ENCODE peak calls at places on chromosome 3, in five cellular contexts. One of them, this sample, is unnamed. For H3K4me1 and H3K79me2, the result is how much of the 10 kb centered on the place peaks cover.

GRCh38 chr3:179464296-179465092 is 13.2 kb upstream of the GNB4 start:
- DNase-seq in SK-N-SH: no peak
- DNase-seq in GM23248: no peak
- DNase-seq in GM23338: peak
- DNase-seq in neural progenitor cell: peak
- DNase-seq in this sample: no peak

GRCh38 chr3:48446425-48447193 is at the start of gene ATRIP:
- DNase-seq in GM23248: peak
- DNase-seq in SK-N-SH: peak
- DNase-seq in GM23338: peak
- DNase-seq in neural progenitor cell: peak
- DNase-seq in this sample: peak

GRCh38 chr3:1275495-1275894 is 182.7 kb downstream of the CNTN6 start:
- DNase-seq in GM23248: peak
- DNase-seq in SK-N-SH: no peak
- DNase-seq in neural progenitor cell: peak
- DNase-seq in GM23338: peak
- DNase-seq in this sample: no peak

GRCh38 chr3:101065962-101066361 is 72.7 kb upstream of the ABI3BP start:
- DNase-seq in GM23248: peak
- DNase-seq in SK-N-SH: no peak
- DNase-seq in GM23338: no peak
- DNase-seq in neural progenitor cell: no peak
- DNase-seq in this sample: peak

GRCh38 chr3:193681631-193682030 is 88.6 kb downstream of the OPA1 start:
- DNase-seq in SK-N-SH: no peak
- DNase-seq in GM23248: no peak
- DNase-seq in neural progenitor cell: no peak
- DNase-seq in GM23338: no peak
- DNase-seq in this sample: no peak

GRCh38 chr3:4666078-4666477 is 172.9 kb downstream of the ITPR1 start:
- DNase-seq in GM23248: no peak
- DNase-seq in SK-N-SH: no peak
- DNase-seq in neural progenitor cell: no peak
- DNase-seq in GM23338: no peak
- DNase-seq in this sample: no peak

GRCh38 chr3:184085389-184085852 is 11.4 kb upstream of the HTR3E start:
- DNase-seq in neural progenitor cell: no peak
- DNase-seq in GM23248: no peak
- DNase-seq in GM23338: no peak
- DNase-seq in SK-N-SH: no peak
- DNase-seq in this sample: peak

GRCh38 chr3:185070491-185071335 is 82.1 kb downstream of the C3orf70 start:
- DNase-seq in GM23248: peak
- DNase-seq in neural progenitor cell: peak
- DNase-seq in GM23338: peak
- DNase-seq in SK-N-SH: peak
- DNase-seq in this sample: peak

GRCh38 chr3:14332392-14332791 is 70.0 kb upstream of the SLC6A6 start:
- DNase-seq in SK-N-SH: no peak
- DNase-seq in GM23338: no peak
- DNase-seq in GM23248: no peak
- DNase-seq in neural progenitor cell: no peak
- DNase-seq in this sample: no peak

GRCh38 chr3:133944641-133945441 is 49.2 kb upstream of the RAB6B start:
- DNase-seq in SK-N-SH: peak
- DNase-seq in GM23248: peak
- DNase-seq in GM23338: no peak
- DNase-seq in neural progenitor cell: no peak
- DNase-seq in this sample: peak

GRCh38 chr3:3309836-3310235 is 130.3 kb upstream of the CRBN start:
- DNase-seq in SK-N-SH: no peak
- DNase-seq in GM23338: no peak
- DNase-seq in neural progenitor cell: peak
- DNase-seq in GM23248: no peak
- DNase-seq in this sample: no peak

GRCh38 chr3:73148653-73149052 is 87.2 kb downstream of the EBLN2 start:
- DNase-seq in SK-N-SH: no peak
- DNase-seq in GM23338: no peak
- DNase-seq in neural progenitor cell: no peak
- DNase-seq in GM23248: peak
- DNase-seq in this sample: no peak

GRCh38 chr3:196222876-196223595 is 6.7 kb downstream of the SLC51A start:
- DNase-seq in neural progenitor cell: no peak
- DNase-seq in SK-N-SH: no peak
- DNase-seq in GM23338: no peak
- DNase-seq in GM23248: no peak
- DNase-seq in this sample: no peak

GRCh38 chr3:111143-112069 is 85.2 kb upstream of the CHL1 start:
- DNase-seq in neural progenitor cell: no peak
- DNase-seq in GM23248: no peak
- DNase-seq in SK-N-SH: no peak
- DNase-seq in GM23338: no peak
- DNase-seq in this sample: no peak

GRCh38 chr3:15436246-15436645 is 8.8 kb downstream of the EAF1 start:
- DNase-seq in GM23248: no peak
- DNase-seq in GM23338: no peak
- DNase-seq in SK-N-SH: no peak
- DNase-seq in neural progenitor cell: no peak
- DNase-seq in this sample: no peak

GRCh38 chr3:39106281-39107055 is 959 bp downstream of the GORASP1 start:
- DNase-seq in GM23248: peak
- DNase-seq in GM23338: peak
- DNase-seq in neural progenitor cell: peak
- DNase-seq in SK-N-SH: peak
- DNase-seq in this sample: peak

DNA sequence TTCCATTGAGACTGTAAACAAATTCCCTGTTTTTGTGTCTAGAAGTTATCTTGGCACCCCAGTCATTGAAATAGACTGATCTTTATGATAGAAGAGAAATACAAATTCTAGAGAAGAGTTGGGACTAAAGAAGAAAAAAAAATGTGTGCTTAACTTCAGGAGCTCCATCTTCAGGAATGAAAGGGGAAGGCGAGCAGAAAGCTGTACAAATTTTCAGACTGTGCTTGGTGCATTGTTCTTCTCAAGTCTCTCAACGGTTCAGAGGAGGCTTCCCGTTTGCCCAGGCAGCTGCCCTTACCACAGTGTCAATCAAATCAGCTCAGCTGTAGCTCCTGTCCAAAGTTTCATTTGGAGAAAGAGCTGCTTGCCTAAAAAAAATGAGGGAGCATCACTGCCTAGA is 41.7 kb downstream of the OXSM start:
- DNase-seq in neural progenitor cell: peak
- DNase-seq in SK-N-SH: peak
- DNase-seq in GM23248: peak
- DNase-seq in GM23338: peak
- DNase-seq in this sample: peak
- H3K4me1 ChIP-seq in neural progenitor cell: under half
- H3K4me1 ChIP-seq in SK-N-SH: under half
- H3K4me1 ChIP-seq in GM23248: under half
- H3K4me1 ChIP-seq in GM23338: under half
- H3K4me1 ChIP-seq in this sample: under half

DNA sequence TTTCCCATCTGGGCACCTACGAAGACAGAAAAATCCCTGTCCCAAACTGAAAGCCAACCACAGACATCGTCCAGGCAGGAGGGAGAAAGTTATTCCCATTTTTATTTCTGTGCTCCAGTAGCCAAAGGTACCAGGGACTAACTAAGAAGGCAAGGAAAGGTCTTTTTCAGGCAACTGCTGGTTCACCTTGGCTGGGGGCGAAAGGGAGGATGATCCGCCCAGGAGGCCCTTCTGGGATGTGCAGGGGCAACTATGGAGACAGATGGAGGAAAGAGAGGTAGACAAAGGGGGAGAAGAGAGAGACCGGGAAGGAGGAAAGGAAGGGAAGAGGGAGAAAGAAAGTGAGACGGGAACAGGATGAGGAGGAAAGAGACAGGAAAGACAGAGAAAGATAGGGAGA is 13.3 kb downstream of the WNT5A start:
- DNase-seq in GM23248: no peak
- DNase-seq in neural progenitor cell: no peak
- DNase-seq in GM23338: peak
- DNase-seq in SK-N-SH: no peak
- DNase-seq in this sample: no peak
- H3K79me2 ChIP-seq in GM23248: half or more
- H3K79me2 ChIP-seq in neural progenitor cell: under half
- H3K79me2 ChIP-seq in GM23338: under half
- H3K79me2 ChIP-seq in SK-N-SH: half or more
- H3K79me2 ChIP-seq in this sample: half or more

GRCh38 chr3:42023380-42023779 is 61.5 kb upstream of the ULK4 start:
- DNase-seq in GM23338: no peak
- DNase-seq in GM23248: no peak
- DNase-seq in neural progenitor cell: no peak
- DNase-seq in SK-N-SH: no peak
- DNase-seq in this sample: no peak

GRCh38 chr3:42019953-42020260 is 58.0 kb upstream of the ULK4 start:
- DNase-seq in neural progenitor cell: no peak
- DNase-seq in SK-N-SH: no peak
- DNase-seq in GM23338: no peak
- DNase-seq in GM23248: no peak
- DNase-seq in this sample: no peak

GRCh38 chr3:42019144-42019952 is 57.4 kb upstream of the ULK4 start:
- DNase-seq in GM23338: no peak
- DNase-seq in neural progenitor cell: no peak
- DNase-seq in GM23248: no peak
- DNase-seq in SK-N-SH: no peak
- DNase-seq in this sample: no peak

GRCh38 chr3:42022355-42022754 is 60.5 kb upstream of the ULK4 start:
- DNase-seq in SK-N-SH: no peak
- DNase-seq in GM23338: no peak
- DNase-seq in neural progenitor cell: no peak
- DNase-seq in GM23248: no peak
- DNase-seq in this sample: no peak

DNA sequence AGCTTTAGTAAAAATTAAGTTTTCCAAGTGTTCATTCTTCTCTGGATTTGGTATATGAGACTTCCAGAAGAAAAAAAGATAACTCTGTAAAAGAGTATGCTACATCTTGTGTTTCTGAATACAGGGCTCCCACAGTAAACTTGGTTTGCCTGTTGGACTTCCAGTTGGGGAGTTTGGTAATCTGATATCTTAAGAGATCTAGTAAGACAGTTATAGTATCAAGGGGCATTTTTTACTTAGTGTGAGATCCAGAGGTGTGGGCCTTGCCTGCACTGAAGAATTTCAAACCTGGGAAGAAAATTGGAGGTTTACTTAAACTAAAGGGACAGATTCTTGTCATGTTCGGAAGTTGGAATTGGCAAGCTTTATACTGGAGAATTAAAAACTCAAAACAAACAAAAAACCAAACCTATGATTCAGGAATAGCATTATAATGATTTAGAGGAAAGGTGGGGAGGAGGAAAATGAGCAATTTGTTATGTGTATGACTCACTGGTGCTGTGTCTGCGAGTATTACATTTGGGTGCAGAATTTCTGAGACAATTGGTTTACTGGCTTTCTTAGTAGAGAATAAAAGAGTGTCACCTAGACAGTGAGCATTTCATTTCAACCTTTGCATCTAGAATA is 58.9 kb upstream of the ULK4 start:
- DNase-seq in GM23248: peak
- DNase-seq in SK-N-SH: no peak
- DNase-seq in neural progenitor cell: no peak
- DNase-seq in GM23338: no peak
- DNase-seq in this sample: peak
- H3K4me1 ChIP-seq in GM23248: half or more
- H3K4me1 ChIP-seq in SK-N-SH: under half
- H3K4me1 ChIP-seq in neural progenitor cell: half or more
- H3K4me1 ChIP-seq in GM23338: under half
- H3K4me1 ChIP-seq in this sample: under half

DNA sequence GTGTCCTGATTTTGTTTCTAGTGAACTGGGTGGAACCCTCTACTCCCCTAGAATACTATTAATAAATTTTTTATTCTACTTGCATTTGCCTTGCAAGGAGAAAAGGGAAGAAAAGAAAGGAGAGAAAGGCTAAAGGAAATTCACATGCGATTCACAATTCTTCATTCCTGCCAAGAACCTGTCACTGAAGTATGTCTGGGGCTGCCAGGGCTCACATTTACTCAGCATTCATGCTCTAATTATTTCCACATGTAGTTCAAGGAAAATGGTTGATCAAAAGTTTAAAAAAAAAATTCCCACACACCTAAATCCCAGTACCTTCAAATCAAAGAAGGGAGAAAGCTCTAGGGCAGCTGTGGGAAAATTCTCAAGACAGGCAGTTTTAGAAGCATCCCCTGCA is 24.9 kb downstream of the FSTL1 start:
- DNase-seq in SK-N-SH: peak
- DNase-seq in GM23248: peak
- DNase-seq in GM23338: no peak
- DNase-seq in neural progenitor cell: no peak
- DNase-seq in this sample: peak
- H3K79me2 ChIP-seq in SK-N-SH: half or more
- H3K79me2 ChIP-seq in GM23248: half or more
- H3K79me2 ChIP-seq in GM23338: under half
- H3K79me2 ChIP-seq in neural progenitor cell: under half
- H3K79me2 ChIP-seq in this sample: half or more

DNA sequence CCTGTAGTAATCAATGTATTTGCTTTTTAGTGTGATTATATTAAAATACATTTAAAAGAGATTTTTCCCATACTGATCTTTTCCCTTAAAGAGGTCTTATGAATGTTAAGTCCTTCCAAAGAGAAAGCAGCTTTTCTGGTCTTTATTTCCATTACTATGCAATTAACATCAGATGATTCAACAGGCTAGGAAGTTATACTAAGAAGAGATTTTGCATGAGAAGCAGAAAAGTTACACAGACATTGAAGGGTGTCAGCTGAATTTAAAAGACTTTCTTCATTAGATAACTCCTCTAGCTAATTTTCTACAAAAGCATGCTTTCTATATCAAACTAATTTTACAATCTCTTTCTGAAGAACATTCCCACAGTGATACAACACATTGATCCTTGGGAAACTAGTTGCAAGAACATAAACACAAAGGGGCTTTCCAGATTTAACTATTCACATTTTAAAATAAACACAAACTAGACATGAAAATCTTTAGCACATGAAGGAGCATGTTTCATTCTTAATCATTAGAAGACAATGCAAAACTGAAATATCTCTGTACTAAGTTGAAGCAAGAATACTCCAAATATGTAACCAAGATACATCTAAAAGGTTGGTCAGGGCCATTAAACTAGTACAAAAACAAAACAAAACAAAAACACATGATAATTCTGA is 965.7 kb downstream of the ROBO1 start:
- DNase-seq in GM23338: no peak
- DNase-seq in SK-N-SH: no peak
- DNase-seq in neural progenitor cell: no peak
- DNase-seq in GM23248: no peak
- DNase-seq in this sample: no peak
- H3K4me1 ChIP-seq in GM23338: under half
- H3K4me1 ChIP-seq in SK-N-SH: under half
- H3K4me1 ChIP-seq in neural progenitor cell: under half
- H3K4me1 ChIP-seq in GM23248: under half
- H3K4me1 ChIP-seq in this sample: under half